ENCODE peak calls at places on chromosomes 5 and 9, in six cellular contexts. B is mammary epithelial cell, K is spleen, O is sigmoid colon, T is heart right ventricle, I is right lobe of liver. J is an unnamed sample.
A peak's percentile ranks its signal among the peaks of the same experiment; 100 is the strongest.

GRCh38 chr9:134271338-134272301 is 54.6 kb upstream of the RXRA start:
- DNase-seq in B (no peak), K (no peak), O (no peak), T (no peak), I (no peak), J (no peak)

GRCh38 chr9:16485575-16486321 is 384.7 kb downstream of the BNC2 start:
- DNase-seq in B (no peak), K (no peak), O (no peak), T (no peak), I (no peak), J (no peak)

GRCh38 chr9:20361220-20361619 is 261.1 kb downstream of the MLLT3 start:
- DNase-seq in B (no peak), K (no peak), O (no peak), T (no peak), I (no peak), J (no peak)

GRCh38 chr5:176714067-176714466 is 66.8 kb downstream of the TSPAN17 start:
- DNase-seq in B (peak; percentile 41), K (no peak), O (no peak), T (no peak), I (no peak), J (no peak)

GRCh38 chr9:105059260-105059659 is 131.3 kb upstream of the ABCA1 start:
- DNase-seq in B (no peak), K (no peak), O (no peak), T (no peak), I (no peak), J (no peak)

GRCh38 chr5:173663810-173664526 is 47.5 kb upstream of the BOD1 start:
- DNase-seq in B (no peak), K (peak; percentile 86), O (no peak), T (peak; percentile 44), I (no peak), J (no peak)

GRCh38 chr9:132725306-132725705 is 55.0 kb downstream of the GTF3C4 start:
- DNase-seq in B (no peak), K (no peak), O (no peak), T (no peak), I (no peak), J (no peak)

GRCh38 chr9:116152390-116152789 is 1.2 kb upstream of the PAPPA start:
- DNase-seq in B (peak; percentile 19), K (no peak), O (no peak), T (no peak), I (no peak), J (no peak)

GRCh38 chr9:73176450-73176875 is 24.8 kb downstream of the ANXA1 start:
- DNase-seq in B (peak; percentile 81), K (no peak), O (no peak), T (no peak), I (no peak), J (no peak)

GRCh38 chr5:35129921-35130485 is 82.3 kb upstream of the AGXT2 start:
- DNase-seq in B (peak; percentile 34), K (no peak), O (no peak), T (no peak), I (peak; percentile 75), J (peak; percentile 35)

GRCh38 chr9:25716220-25716872 is 38.1 kb upstream of the TUSC1 start:
- DNase-seq in B (peak; percentile 44), K (peak; percentile 30), O (no peak), T (no peak), I (no peak), J (no peak)

GRCh38 chr5:28400076-28400475 is 1361.7 kb upstream of the CDH9 start:
- DNase-seq in B (no peak), K (no peak), O (no peak), T (no peak), I (no peak), J (no peak)

GRCh38 chr9:136482046-136482792 is 621 bp downstream of the SEC16A start:
- DNase-seq in B (peak; percentile 39), K (no peak), O (peak; percentile 79), T (no peak), I (peak; percentile 70), J (peak; percentile 5)

GRCh38 chr5:131521252-131521651 is 113.8 kb downstream of the RAPGEF6 start:
- DNase-seq in B (peak; percentile 77), K (no peak), O (no peak), T (no peak), I (no peak), J (no peak)

GRCh38 chr5:172288465-172288864 is 4.9 kb upstream of the UBTD2 start:
- DNase-seq in B (no peak), K (no peak), O (no peak), T (no peak), I (no peak), J (no peak)

GRCh38 chr5:138664276-138664943 is 88.8 kb upstream of the CTNNA1 start:
- DNase-seq in B (peak; percentile 89), K (no peak), O (no peak), T (no peak), I (no peak), J (no peak)

GRCh38 chr5:159341914-159342313 is 11.6 kb upstream of the IL12B start:
- DNase-seq in B (peak; percentile 90), K (peak; percentile 81), O (no peak), T (peak; percentile 24), I (peak; percentile 79), J (peak; percentile 64)

GRCh38 chr9:125525846-125526619 is 181.0 kb downstream of the MAPKAP1 start:
- DNase-seq in B (no peak), K (no peak), O (no peak), T (peak; percentile 68), I (no peak), J (no peak)

GRCh38 chr9:137064027-137064879 is 6.1 kb downstream of the SAPCD2 start:
- DNase-seq in B (no peak), K (peak; percentile 92), O (peak; percentile 81), T (peak; percentile 82), I (peak; percentile 77), J (no peak)

GRCh38 chr5:15650266-15650665 is 150.3 kb downstream of the FBXL7 start:
- DNase-seq in B (no peak), K (no peak), O (no peak), T (no peak), I (no peak), J (no peak)

GRCh38 chr5:178323961-178324360 is 91.4 kb upstream of the PHYKPL start:
- DNase-seq in B (no peak), K (peak; percentile 67), O (peak; percentile 24), T (no peak), I (peak; percentile 36), J (no peak)

GRCh38 chr5:173758675-173759074 is 129.5 kb upstream of the CPEB4 start:
- DNase-seq in B (no peak), K (no peak), O (no peak), T (no peak), I (no peak), J (no peak)

GRCh38 chr5:115343855-115344254 is 47.4 kb upstream of the CCDC112 start:
- DNase-seq in B (peak; percentile 48), K (no peak), O (no peak), T (no peak), I (no peak), J (no peak)

GRCh38 chr5:354581-355378 is 33.3 kb downstream of the AHRR start:
- DNase-seq in B (no peak), K (peak; percentile 61), O (no peak), T (no peak), I (no peak), J (no peak)

GRCh38 chr9:115164511-115164974 is 46.6 kb upstream of the TNC start:
- DNase-seq in B (peak; percentile 61), K (no peak), O (no peak), T (no peak), I (no peak), J (no peak)

GRCh38 chr5:72290356-72291133 is 29.5 kb downstream of the MRPS27 start:
- DNase-seq in B (no peak), K (no peak), O (no peak), T (no peak), I (no peak), J (no peak)

GRCh38 chr9:120531683-120532300 is 48.2 kb downstream of the CDK5RAP2 start:
- DNase-seq in B (peak; percentile 59), K (no peak), O (no peak), T (no peak), I (peak; percentile 58), J (no peak)

GRCh38 chr5:80142996-80143395 is 107.8 kb downstream of the THBS4 start:
- DNase-seq in B (no peak), K (no peak), O (no peak), T (no peak), I (no peak), J (no peak)

GRCh38 chr5:80143491-80143890 is 108.3 kb downstream of the THBS4 start:
- DNase-seq in B (no peak), K (peak; percentile 77), O (no peak), T (no peak), I (no peak), J (no peak)

GRCh38 chr5:80141147-80141671 is 106.1 kb downstream of the THBS4 start:
- DNase-seq in B (no peak), K (peak; percentile 87), O (peak; percentile 98), T (peak; percentile 82), I (peak; percentile 67), J (no peak)

GRCh38 chr5:80140496-80140895 is 105.3 kb downstream of the THBS4 start:
- DNase-seq in B (no peak), K (no peak), O (no peak), T (no peak), I (peak; percentile 3), J (no peak)

DNA sequence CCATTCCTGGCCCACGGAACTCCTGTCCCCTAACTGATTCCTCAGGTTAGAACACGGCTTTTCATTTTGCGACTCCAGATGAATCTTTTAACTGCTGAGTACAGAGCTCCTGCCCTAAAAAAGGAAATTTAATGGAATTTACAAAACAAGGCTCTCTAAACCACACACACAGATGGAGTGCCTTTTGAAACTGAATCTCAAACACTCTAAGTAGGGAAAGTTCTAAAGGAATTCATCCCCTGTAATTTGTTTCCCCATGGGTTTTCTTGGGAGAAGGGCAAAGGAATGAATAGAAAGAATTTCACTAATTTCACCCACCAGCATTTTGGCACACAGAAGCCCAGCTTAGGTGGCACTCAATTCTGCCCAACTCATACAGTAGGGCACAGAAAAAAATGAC is 106.5 kb downstream of the THBS4 start:
- DNase-seq in B (no peak), K (no peak), O (no peak), T (no peak), I (no peak), J (no peak)
- H3K4me1 ChIP-seq in B (no peaks in the 10 kb centered on the region), K (peaks cover 98% of the 10 kb centered on the region), O (peaks cover 38% of the 10 kb centered on the region), T (peaks cover 22% of the 10 kb centered on the region), I (no peaks in the 10 kb centered on the region), J (peaks cover 45% of the 10 kb centered on the region)

GRCh38 chr9:101326035-101326434 is 58.8 kb downstream of the BAAT start:
- DNase-seq in B (no peak), K (no peak), O (no peak), T (no peak), I (no peak), J (no peak)
- H3K9me3 ChIP-seq in B (no peaks in the 10 kb centered on the region), K (peaks cover 16% of the 10 kb centered on the region), O (no peaks in the 10 kb centered on the region), T (no peaks in the 10 kb centered on the region), I (no peaks in the 10 kb centered on the region), J (no peaks in the 10 kb centered on the region)

GRCh38 chr9:34510506-34511159 is 12.2 kb downstream of the ENHO start:
- DNase-seq in B (no peak), K (no peak), O (peak; percentile 10), T (no peak), I (peak; percentile 39), J (no peak)
- H3K36me3 ChIP-seq in B (no peaks in the 10 kb centered on the region), K (no peaks in the 10 kb centered on the region), O (no peaks in the 10 kb centered on the region), T (no peaks in the 10 kb centered on the region), I (no peaks in the 10 kb centered on the region), J (no peaks in the 10 kb centered on the region)

GRCh38 chr9:83280790-83281189 is 217.8 kb upstream of the RASEF start:
- DNase-seq in B (no peak), K (no peak), O (no peak), T (no peak), I (no peak), J (no peak)
- H3K4me1 ChIP-seq in B (peaks cover 23% of the 10 kb centered on the region), K (peaks cover 18% of the 10 kb centered on the region), O (peaks cover 7% of the 10 kb centered on the region), T (peaks cover 18% of the 10 kb centered on the region), I (no peaks in the 10 kb centered on the region), J (no peaks in the 10 kb centered on the region)